ENCODE peak calls at places on chromosomes 2 and 18, in four cellular contexts. One of them, this sample, is unnamed.

GRCh38 chr2:164061129-164061746 is 325.4 kb upstream of the FIGN start:
- DNase-seq in HFFc6: peak; percentile 14
- DNase-seq in tibial artery: no peak
- DNase-seq in RWPE2: no peak
- DNase-seq in this sample: peak; percentile 7

GRCh38 chr18:46771141-46771540 is 14.3 kb upstream of the ST8SIA5 start:
- DNase-seq in HFFc6: no peak
- DNase-seq in tibial artery: no peak
- DNase-seq in RWPE2: no peak
- DNase-seq in this sample: no peak

GRCh38 chr2:239377591-239377990 is 23.2 kb downstream of the HDAC4 start:
- DNase-seq in HFFc6: no peak
- DNase-seq in tibial artery: no peak
- DNase-seq in RWPE2: peak; percentile 38
- DNase-seq in this sample: no peak

GRCh38 chr2:53515435-53516332 is 251.9 kb upstream of the CHAC2 start:
- DNase-seq in HFFc6: no peak
- DNase-seq in tibial artery: no peak
- DNase-seq in RWPE2: no peak
- DNase-seq in this sample: no peak

GRCh38 chr2:206083602-206084467 is 2.1 kb downstream of the INO80D start:
- DNase-seq in HFFc6: no peak
- DNase-seq in tibial artery: no peak
- DNase-seq in RWPE2: no peak
- DNase-seq in this sample: no peak

GRCh38 chr18:79590191-79591039 is 89.2 kb upstream of the CTDP1 start:
- DNase-seq in HFFc6: no peak
- DNase-seq in tibial artery: no peak
- DNase-seq in RWPE2: peak; percentile 41
- DNase-seq in this sample: no peak

GRCh38 chr2:100767810-100768806 is 51.8 kb upstream of the NPAS2 start:
- DNase-seq in HFFc6: no peak
- DNase-seq in tibial artery: no peak
- DNase-seq in RWPE2: no peak
- DNase-seq in this sample: no peak

GRCh38 chr2:172307800-172308199 is 119.6 kb upstream of the ITGA6 start:
- DNase-seq in HFFc6: no peak
- DNase-seq in tibial artery: peak; percentile 45
- DNase-seq in RWPE2: no peak
- DNase-seq in this sample: no peak

GRCh38 chr2:63740943-63741342 is 100.8 kb upstream of the UGP2 start:
- DNase-seq in HFFc6: peak; percentile 15
- DNase-seq in tibial artery: no peak
- DNase-seq in RWPE2: no peak
- DNase-seq in this sample: no peak

GRCh38 chr18:261398-262073 is 6.3 kb downstream of the THOC1 start:
- DNase-seq in HFFc6: peak; percentile 15
- DNase-seq in tibial artery: no peak
- DNase-seq in RWPE2: no peak
- DNase-seq in this sample: no peak

GRCh38 chr2:40554665-40555294 is 102.9 kb upstream of the SLC8A1 start:
- DNase-seq in HFFc6: peak; percentile 40
- DNase-seq in tibial artery: peak; percentile 84
- DNase-seq in RWPE2: no peak
- DNase-seq in this sample: peak; percentile 3

GRCh38 chr2:50476174-50476573 is 555.8 kb downstream of the NRXN1 start:
- DNase-seq in HFFc6: no peak
- DNase-seq in tibial artery: no peak
- DNase-seq in RWPE2: no peak
- DNase-seq in this sample: no peak

GRCh38 chr2:20682166-20682565 is 15.2 kb downstream of the GDF7 start:
- DNase-seq in HFFc6: peak; percentile 13
- DNase-seq in tibial artery: no peak
- DNase-seq in RWPE2: no peak
- DNase-seq in this sample: no peak

GRCh38 chr2:9753665-9754531 is 89.4 kb upstream of the TAF1B start:
- DNase-seq in HFFc6: no peak
- DNase-seq in tibial artery: peak; percentile 15
- DNase-seq in RWPE2: no peak
- DNase-seq in this sample: no peak

GRCh38 chr2:1238571-1239138 is 174.6 kb upstream of the TPO start:
- DNase-seq in HFFc6: no peak
- DNase-seq in tibial artery: no peak
- DNase-seq in RWPE2: no peak
- DNase-seq in this sample: no peak

GRCh38 chr2:186068154-186068826 is 329.7 kb downstream of the FSIP2 start:
- DNase-seq in HFFc6: no peak
- DNase-seq in tibial artery: no peak
- DNase-seq in RWPE2: no peak
- DNase-seq in this sample: no peak

GRCh38 chr18:23135679-23136325 is 517 bp downstream of the CABLES1 start:
- DNase-seq in HFFc6: no peak
- DNase-seq in tibial artery: peak; percentile 28
- DNase-seq in RWPE2: no peak
- DNase-seq in this sample: no peak

GRCh38 chr2:105125428-105125827 is 87.6 kb downstream of the MRPS9 start:
- DNase-seq in HFFc6: no peak
- DNase-seq in tibial artery: no peak
- DNase-seq in RWPE2: no peak
- DNase-seq in this sample: no peak
- TF ChIP-seq CTCF in HFFc6: no peak
- TF ChIP-seq CTCF in tibial artery: no peak
- TF ChIP-seq CTCF in RWPE2: no peak
- TF ChIP-seq CTCF in this sample: no peak

DNA sequence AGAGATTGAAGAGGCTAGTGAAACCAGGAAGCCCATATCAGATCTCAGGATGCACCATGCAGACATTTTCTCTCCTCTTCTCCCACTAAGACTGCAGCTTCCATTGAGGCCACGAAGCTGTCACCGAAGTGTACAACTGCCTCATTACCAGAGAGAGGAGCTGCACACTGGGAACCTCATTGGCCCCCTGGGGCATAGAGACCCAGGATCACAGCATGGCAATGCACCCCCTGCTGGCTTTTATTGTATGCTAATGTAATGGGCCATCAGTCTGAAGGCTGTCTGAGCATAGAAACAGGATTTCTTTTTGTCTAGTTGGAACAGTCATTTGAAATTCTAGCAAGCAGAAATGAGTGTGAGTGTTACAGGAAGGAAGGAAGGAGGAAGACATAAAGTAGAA is 861.6 kb upstream of the CELF4 start:
- DNase-seq in HFFc6: no peak
- DNase-seq in tibial artery: no peak
- DNase-seq in RWPE2: no peak
- DNase-seq in this sample: no peak
- TF ChIP-seq CTCF in HFFc6: no peak
- TF ChIP-seq CTCF in tibial artery: no peak
- TF ChIP-seq CTCF in RWPE2: no peak
- TF ChIP-seq CTCF in this sample: no peak

DNA sequence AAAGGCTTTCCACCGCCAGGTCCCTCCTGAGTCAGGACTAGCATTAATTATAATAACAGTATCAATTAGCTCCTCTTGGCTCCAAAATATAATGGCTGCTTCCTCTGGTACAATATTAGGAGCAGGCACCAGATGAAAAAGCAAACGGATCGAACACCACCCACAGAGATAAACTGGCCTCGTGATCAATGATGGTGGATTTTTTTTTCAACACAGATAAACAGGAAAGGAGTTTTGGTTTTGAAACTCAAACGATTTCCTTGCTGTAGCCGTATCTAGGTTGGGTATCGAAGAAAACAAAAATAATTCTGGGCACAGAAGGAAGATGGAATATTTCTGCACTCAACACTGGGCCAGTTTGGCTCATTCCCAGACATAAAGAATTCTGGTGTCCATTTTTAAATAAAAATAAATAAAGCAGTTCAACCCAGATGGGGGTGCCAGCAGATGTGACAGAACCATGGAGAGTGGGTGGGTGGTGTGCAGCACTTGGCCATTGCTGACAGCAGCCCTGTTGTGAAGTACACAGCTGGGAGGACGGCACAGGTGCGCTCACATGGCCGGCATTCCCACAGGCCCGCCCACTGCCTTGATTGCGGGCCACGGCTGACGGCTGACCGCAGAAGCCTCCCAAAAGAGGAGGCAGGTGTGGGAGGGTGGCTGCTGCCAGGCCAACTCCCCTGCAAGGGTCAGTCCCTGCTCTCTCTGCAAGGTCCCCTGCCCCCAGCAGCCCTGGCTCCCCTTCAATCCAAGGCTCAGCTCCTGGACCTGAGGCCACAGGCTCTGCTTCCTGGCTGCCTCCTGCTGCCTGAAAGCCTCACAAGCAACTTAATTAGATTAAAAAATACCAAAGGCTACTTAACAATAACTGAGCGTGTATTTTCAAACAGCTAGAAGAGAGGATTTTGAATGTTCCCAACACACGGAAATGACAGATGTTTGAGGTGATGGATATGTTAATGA is 351.9 kb upstream of the ID2 start:
- DNase-seq in HFFc6: no peak
- DNase-seq in tibial artery: no peak
- DNase-seq in RWPE2: no peak
- DNase-seq in this sample: peak; percentile 57
- TF ChIP-seq CTCF in HFFc6: no peak
- TF ChIP-seq CTCF in tibial artery: peak; percentile 11
- TF ChIP-seq CTCF in RWPE2: no peak
- TF ChIP-seq CTCF in this sample: no peak

GRCh38 chr2:174600349-174600748 is 2.7 kb upstream of the WIPF1 start:
- DNase-seq in HFFc6: no peak
- DNase-seq in tibial artery: no peak
- DNase-seq in RWPE2: no peak
- DNase-seq in this sample: no peak

GRCh38 chr2:174605687-174606086 is 8.1 kb upstream of the WIPF1 start:
- DNase-seq in HFFc6: peak; percentile 24
- DNase-seq in tibial artery: no peak
- DNase-seq in RWPE2: no peak
- DNase-seq in this sample: no peak

GRCh38 chr2:174602741-174603140 is 5.1 kb upstream of the WIPF1 start:
- DNase-seq in HFFc6: no peak
- DNase-seq in tibial artery: no peak
- DNase-seq in RWPE2: no peak
- DNase-seq in this sample: no peak

GRCh38 chr2:174606336-174606735 is 8.7 kb upstream of the WIPF1 start:
- DNase-seq in HFFc6: peak; percentile 83
- DNase-seq in tibial artery: peak; percentile 57
- DNase-seq in RWPE2: no peak
- DNase-seq in this sample: no peak

GRCh38 chr2:174603280-174603679 is 5.7 kb upstream of the WIPF1 start:
- DNase-seq in HFFc6: peak; percentile 70
- DNase-seq in tibial artery: peak; percentile 72
- DNase-seq in RWPE2: no peak
- DNase-seq in this sample: peak; percentile 42
- TF ChIP-seq CTCF in HFFc6: peak; percentile 74
- TF ChIP-seq CTCF in tibial artery: peak; percentile 57
- TF ChIP-seq CTCF in RWPE2: peak; percentile 44
- TF ChIP-seq CTCF in this sample: peak; percentile 7

GRCh38 chr2:237983922-237984321 is 17.1 kb downstream of the UBE2F start:
- DNase-seq in HFFc6: no peak
- DNase-seq in tibial artery: no peak
- DNase-seq in RWPE2: no peak
- DNase-seq in this sample: no peak

GRCh38 chr2:237982039-237982725 is 15.4 kb downstream of the UBE2F start:
- DNase-seq in HFFc6: no peak
- DNase-seq in tibial artery: no peak
- DNase-seq in RWPE2: no peak
- DNase-seq in this sample: no peak

GRCh38 chr2:237987263-237987662 is 20.4 kb downstream of the UBE2F start:
- DNase-seq in HFFc6: no peak
- DNase-seq in tibial artery: no peak
- DNase-seq in RWPE2: no peak
- DNase-seq in this sample: no peak
- TF ChIP-seq CTCF in HFFc6: no peak
- TF ChIP-seq CTCF in tibial artery: no peak
- TF ChIP-seq CTCF in RWPE2: no peak
- TF ChIP-seq CTCF in this sample: no peak

GRCh38 chr18:7872569-7872968 is 305.5 kb downstream of the PTPRM start:
- DNase-seq in HFFc6: peak; percentile 54
- DNase-seq in tibial artery: no peak
- DNase-seq in RWPE2: no peak
- DNase-seq in this sample: no peak
- TF ChIP-seq CTCF in HFFc6: peak; percentile 58
- TF ChIP-seq CTCF in tibial artery: no peak
- TF ChIP-seq CTCF in RWPE2: peak; percentile 66
- TF ChIP-seq CTCF in this sample: no peak

GRCh38 chr2:180063494-180063893 is 56.4 kb upstream of the CWC22 start:
- DNase-seq in HFFc6: no peak
- DNase-seq in tibial artery: no peak
- DNase-seq in RWPE2: no peak
- DNase-seq in this sample: no peak
- TF ChIP-seq CTCF in HFFc6: no peak
- TF ChIP-seq CTCF in tibial artery: no peak
- TF ChIP-seq CTCF in RWPE2: no peak
- TF ChIP-seq CTCF in this sample: no peak

GRCh38 chr18:48675330-48675761 is 136.5 kb downstream of the CTIF start:
- DNase-seq in HFFc6: peak; percentile 74
- DNase-seq in tibial artery: peak; percentile 83
- DNase-seq in RWPE2: peak; percentile 70
- DNase-seq in this sample: peak; percentile 71

GRCh38 chr18:48673456-48674197 is 134.8 kb downstream of the CTIF start:
- DNase-seq in HFFc6: no peak
- DNase-seq in tibial artery: no peak
- DNase-seq in RWPE2: peak; percentile 19
- DNase-seq in this sample: no peak

GRCh38 chr18:48672671-48673340 is 134.0 kb downstream of the CTIF start:
- DNase-seq in HFFc6: no peak
- DNase-seq in tibial artery: no peak
- DNase-seq in RWPE2: no peak
- DNase-seq in this sample: no peak

GRCh38 chr18:48674758-48675157 is 135.9 kb downstream of the CTIF start:
- DNase-seq in HFFc6: no peak
- DNase-seq in tibial artery: no peak
- DNase-seq in RWPE2: peak; percentile 20
- DNase-seq in this sample: no peak

DNA sequence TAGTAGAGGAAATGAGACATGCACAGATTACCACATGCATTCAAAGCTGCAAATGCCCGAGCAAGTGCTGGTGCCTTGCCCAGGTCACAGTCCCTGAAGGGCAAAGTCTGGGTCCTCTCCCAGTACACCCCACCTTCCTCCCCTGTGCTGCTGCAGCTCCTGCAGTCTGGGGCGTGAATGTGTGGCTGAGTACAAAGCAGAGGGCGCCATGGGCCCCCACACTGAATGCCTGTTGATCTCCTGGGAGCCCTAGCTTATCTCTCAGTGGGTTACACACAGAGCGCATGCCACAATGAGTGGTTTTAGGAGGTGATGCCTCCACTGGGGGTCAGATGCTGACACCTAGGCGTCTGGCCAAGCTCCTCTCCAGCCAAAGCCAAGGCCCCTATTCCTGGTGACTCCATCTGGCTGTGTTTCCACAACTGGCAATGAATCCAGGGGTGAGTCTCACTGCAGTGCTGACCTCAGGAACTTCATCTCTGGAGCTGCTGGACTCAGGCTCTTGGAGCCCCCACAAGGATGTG is 135.4 kb downstream of the CTIF start:
- DNase-seq in HFFc6: peak; percentile 29
- DNase-seq in tibial artery: no peak
- DNase-seq in RWPE2: peak; percentile 19
- DNase-seq in this sample: no peak
- TF ChIP-seq CTCF in HFFc6: peak; percentile 21
- TF ChIP-seq CTCF in tibial artery: no peak
- TF ChIP-seq CTCF in RWPE2: no peak
- TF ChIP-seq CTCF in this sample: no peak